ENCODE peak calls at places on chromosomes 13 and 19, in six cellular contexts. P, Z, E, V, Q and R are unnamed samples.

GRCh38 chr19:2976609-2977000 is 759 bp upstream of the TLE6 start:
- DNase-seq in P (no peak), Z (no peak), E (no peak), V (no peak), Q (no peak), R (no peak)

GRCh38 chr19:7790416-7790815 is 27.4 kb downstream of the CLEC4M start:
- DNase-seq in P (no peak), Z (no peak), E (no peak), V (no peak), Q (no peak), R (no peak)

GRCh38 chr13:43390101-43390500 is 366.7 kb downstream of the DNAJC15 start:
- DNase-seq in P (no peak), Z (no peak), E (no peak), V (no peak), Q (no peak), R (no peak)

GRCh38 chr13:98997738-98998641 is 20.1 kb upstream of the DOCK9 start:
- DNase-seq in P (no peak), Z (no peak), E (no peak), V (no peak), Q (no peak), R (no peak)

GRCh38 chr19:41968751-41969150 is 9.6 kb upstream of the RABAC1 start:
- DNase-seq in P (no peak), Z (no peak), E (no peak), V (no peak), Q (no peak), R (no peak)

GRCh38 chr19:1221141-1221903 is 15.7 kb downstream of the STK11 start:
- DNase-seq in P (peak; percentile 48), Z (no peak), E (peak; percentile 85), V (no peak), Q (peak; percentile 80), R (peak; percentile 87)

GRCh38 chr19:28184997-28185396 is 1028.0 kb downstream of the UQCRFS1 start:
- DNase-seq in P (no peak), Z (no peak), E (no peak), V (no peak), Q (no peak), R (no peak)

GRCh38 chr19:15263361-15263985 is 31.2 kb upstream of the EPHX3 start:
- DNase-seq in P (no peak), Z (no peak), E (no peak), V (no peak), Q (no peak), R (no peak)

GRCh38 chr13:111281751-111282311 is 38.6 kb upstream of the TEX29 start:
- DNase-seq in P (no peak), Z (no peak), E (no peak), V (no peak), Q (no peak), R (no peak)

GRCh38 chr19:43799502-43800142 is 2.6 kb downstream of the LYPD5 start:
- DNase-seq in P (no peak), Z (no peak), E (no peak), V (no peak), Q (no peak), R (no peak)

GRCh38 chr13:98044301-98044700 is 90.8 kb downstream of the IPO5 start:
- DNase-seq in P (no peak), Z (no peak), E (no peak), V (no peak), Q (no peak), R (no peak)

GRCh38 chr13:45989607-45990006 is 62.9 kb downstream of the ZC3H13 start:
- DNase-seq in P (no peak), Z (no peak), E (no peak), V (no peak), Q (no peak), R (no peak)

GRCh38 chr13:21672811-21673591 is 2.1 kb downstream of the FGF9 start:
- DNase-seq in P (no peak), Z (no peak), E (no peak), V (no peak), Q (no peak), R (no peak)

GRCh38 chr13:21671793-21672680 is 1.2 kb downstream of the FGF9 start:
- DNase-seq in P (no peak), Z (no peak), E (no peak), V (no peak), Q (no peak), R (no peak)

GRCh38 chr13:21668665-21669599 is 1.9 kb upstream of the FGF9 start:
- DNase-seq in P (peak; percentile 35), Z (no peak), E (peak; percentile 45), V (no peak), Q (peak; percentile 18), R (no peak)

GRCh38 chr13:21670883-21671792 is at the start of gene FGF9:
- DNase-seq in P (peak; percentile 54), Z (peak; percentile 7), E (peak; percentile 74), V (peak; percentile 76), Q (peak; percentile 82), R (peak; percentile 59)

DNA sequence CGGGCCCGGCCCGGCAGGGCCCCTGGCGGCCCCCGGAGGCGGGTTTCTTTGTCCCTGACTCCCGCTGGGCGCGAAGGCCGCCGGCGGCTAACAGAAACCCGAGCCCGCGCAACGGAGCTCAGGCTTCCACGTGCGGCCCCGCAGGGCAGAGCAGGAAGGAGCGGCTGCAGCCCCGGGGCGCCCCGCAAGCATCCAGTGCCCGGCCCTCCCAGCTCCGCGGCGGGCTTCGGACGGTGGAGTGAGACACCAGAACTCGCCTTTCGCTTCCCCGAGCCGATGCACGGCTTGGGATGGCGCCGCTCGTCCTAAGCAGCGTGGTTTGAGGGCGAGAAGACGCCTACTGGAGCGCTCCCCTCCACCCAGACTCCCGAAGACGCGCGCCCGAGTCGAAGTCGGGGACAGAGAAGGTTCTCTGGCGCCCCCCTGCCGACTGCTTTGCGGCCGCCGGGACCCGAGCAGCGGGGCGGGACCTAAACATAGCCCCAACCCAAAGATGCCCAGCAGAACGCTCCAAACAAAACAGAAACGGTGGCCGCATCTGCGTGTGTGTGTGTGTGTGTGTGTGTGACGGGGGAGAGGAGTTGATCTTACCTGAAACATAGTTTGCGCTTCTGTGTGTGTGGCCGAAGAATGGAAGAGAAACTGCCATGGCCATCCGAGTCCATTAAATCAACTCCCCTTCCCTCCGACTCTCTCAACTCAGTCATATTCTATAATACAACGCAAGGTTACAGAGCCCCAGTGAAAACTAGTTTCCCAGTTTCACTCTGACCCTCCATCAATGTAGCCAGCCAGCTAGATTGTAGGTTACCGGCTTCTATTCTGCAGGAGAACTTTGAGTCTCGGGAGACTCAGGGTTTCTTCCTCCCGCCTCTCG is 629 bp upstream of the FGF9 start:
- DNase-seq in P (peak; percentile 45), Z (no peak), E (peak; percentile 55), V (peak; percentile 51), Q (peak; percentile 45), R (no peak)
- H3K27me3 ChIP-seq in P (no peaks in the 10 kb centered on the region), Z (peaks cover 15% of the 10 kb centered on the region), E (no peaks in the 10 kb centered on the region), V (peaks cover 40% of the 10 kb centered on the region), Q (no peaks in the 10 kb centered on the region), R (peaks cover 11% of the 10 kb centered on the region)

DNA sequence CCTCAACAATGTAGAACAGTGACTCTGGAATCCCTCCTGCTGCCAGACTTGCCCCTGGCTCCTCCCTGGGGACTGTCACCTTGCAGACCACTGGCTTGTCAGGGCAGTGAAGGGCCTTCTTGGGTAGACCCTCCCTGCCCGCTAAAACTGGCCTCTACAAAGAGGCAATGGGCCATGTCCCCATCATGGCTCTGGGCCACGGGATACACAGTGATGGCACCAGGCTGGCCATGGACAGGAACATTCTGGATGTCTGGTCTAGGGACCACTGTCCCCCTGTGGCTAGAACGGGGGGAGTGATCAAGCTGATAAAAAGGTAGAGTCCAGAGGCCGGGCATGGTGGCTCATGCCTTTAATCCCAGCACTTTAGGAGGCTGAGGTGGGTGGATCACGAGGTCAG is 60.9 kb downstream of the ACSBG2 start:
- DNase-seq in P (no peak), Z (no peak), E (no peak), V (no peak), Q (no peak), R (no peak)
- H3K4me3 ChIP-seq in P (no peak overlapping the region), Z (no peak overlapping the region), E (no peak overlapping the region), V (no peak overlapping the region), Q (no peak overlapping the region), R (no peak overlapping the region)

DNA sequence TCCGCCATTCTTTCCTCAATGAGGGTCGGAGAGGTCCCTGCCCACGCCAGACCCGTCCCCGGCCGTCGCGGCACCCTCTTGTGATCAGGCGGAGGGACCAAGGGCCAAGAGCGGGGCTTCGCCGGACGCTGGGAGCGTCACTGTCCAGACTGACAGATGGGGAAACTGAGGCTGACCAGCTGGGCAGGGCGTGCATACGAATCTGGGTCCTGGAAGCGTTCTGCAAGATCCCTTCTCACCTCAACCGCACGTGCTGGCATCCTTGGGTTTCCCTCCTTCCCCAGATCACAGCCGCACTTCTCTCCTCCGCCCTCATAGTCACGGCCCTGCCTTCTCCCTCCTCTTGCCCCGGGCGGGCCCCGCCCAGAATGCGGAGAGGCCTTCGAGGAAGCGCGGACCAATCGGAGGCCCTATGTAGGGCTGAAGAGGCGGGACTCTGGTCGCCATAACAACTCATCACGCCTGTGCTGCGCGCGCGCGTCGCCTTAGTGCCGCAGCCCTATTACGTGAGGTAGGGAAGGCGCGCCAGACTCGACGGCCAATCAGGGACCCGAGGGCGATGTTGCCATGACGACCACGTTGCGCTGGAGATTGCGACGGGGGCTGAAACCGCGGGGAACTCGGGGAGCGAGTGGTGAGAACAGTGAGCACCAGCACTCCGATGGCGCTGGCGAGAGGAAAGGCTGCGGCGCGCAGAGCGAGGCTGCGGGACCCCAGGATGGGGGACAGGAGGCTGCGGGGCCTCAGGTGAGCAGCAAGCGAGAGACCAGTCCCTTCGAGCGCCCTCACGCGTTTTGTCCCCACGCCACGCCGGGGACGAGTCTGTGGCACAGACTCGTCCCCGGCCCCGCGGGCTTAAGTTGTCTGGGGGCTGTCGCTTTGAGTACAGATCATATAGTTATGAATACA is 5.7 kb downstream of the RNF225 start:
- DNase-seq in P (peak; percentile 99), Z (peak; percentile 96), E (peak; percentile 100), V (peak; percentile 97), Q (peak; percentile 99), R (peak; percentile 99)
- TF ChIP-seq POLR2A in P (peak; percentile 59), Z (peak; percentile 97), E (peak; percentile 61), V (peak; percentile 93), Q (peak; percentile 86), R (no peak)

DNA sequence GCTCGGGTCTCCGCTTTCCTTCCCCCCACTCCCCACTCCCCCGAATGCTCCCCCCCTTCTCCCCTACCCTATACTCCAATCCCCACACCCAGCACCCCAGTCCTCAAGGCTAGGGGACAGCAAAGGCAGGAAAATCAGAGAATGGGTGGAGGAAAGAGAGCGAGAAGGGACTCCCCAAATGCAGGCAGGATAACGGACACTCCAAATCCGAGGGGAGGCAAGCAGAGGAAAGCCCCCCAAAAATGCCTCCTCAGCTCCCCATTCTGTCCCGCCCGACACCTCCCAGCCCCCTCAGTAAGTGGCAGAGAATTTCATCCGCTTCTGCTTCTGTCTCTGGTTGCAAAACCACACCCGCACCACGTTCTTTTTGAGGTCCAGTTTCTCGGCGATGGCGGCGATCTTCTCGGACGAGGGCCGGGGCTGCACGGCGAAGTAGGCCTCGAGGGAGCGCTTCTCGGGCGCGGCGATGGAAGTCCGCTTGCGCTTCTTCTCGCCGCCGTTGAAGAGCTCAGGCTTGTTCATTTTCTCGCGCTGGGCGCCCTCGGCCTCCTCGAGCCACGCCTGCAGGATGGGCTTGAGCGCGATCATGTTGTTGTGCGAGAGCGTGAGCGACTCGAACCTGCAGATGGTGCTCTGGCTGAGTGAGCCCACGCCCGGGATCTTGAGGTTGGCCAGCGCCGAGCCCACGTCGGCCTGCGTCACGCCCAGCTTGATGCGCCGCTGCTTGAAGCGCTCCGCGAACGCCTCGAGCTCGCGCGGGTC is 2.0 kb downstream of the POU4F1 start:
- DNase-seq in P (no peak), Z (no peak), E (no peak), V (no peak), Q (no peak), R (no peak)
- H3K27me3 ChIP-seq in P (peaks cover 80% of the 10 kb centered on the region), Z (peaks cover 17% of the 10 kb centered on the region), E (no peaks in the 10 kb centered on the region), V (no peaks in the 10 kb centered on the region), Q (no peaks in the 10 kb centered on the region), R (peaks cover 92% of the 10 kb centered on the region)